ENCODE peak calls at places on chromosomes 16 and 17, in four cellular contexts. N is BJ; S is PC-3; M is CD8-positive, alpha-beta T cell. T is an unnamed sample. For H3K36me3, the result is how much of the 10 kb centered on the place peaks cover.

GRCh38 chr16:30335598-30336474 is 19.3 kb downstream of the CD2BP2 start:
- DNase-seq in N (no peak), S (peak), M (peak), T (peak)

GRCh38 chr17:61362396-61362795 is 37.2 kb upstream of the TBX2 start:
- DNase-seq in N (no peak), S (no peak), M (no peak), T (no peak)

GRCh38 chr17:58285422-58285810 is 4.7 kb upstream of the MPO start:
- DNase-seq in N (no peak), S (peak), M (no peak), T (no peak)

GRCh38 chr16:21233521-21234150 is at the start of gene ANKS4B:
- DNase-seq in N (no peak), S (no peak), M (no peak), T (no peak)

GRCh38 chr17:1829189-1829578 is 518 bp downstream of the SMYD4 start:
- DNase-seq in N (no peak), S (peak), M (no peak), T (no peak)

GRCh38 chr16:71893888-71894228 is 1.5 kb upstream of the IST1 start:
- DNase-seq in N (no peak), S (no peak), M (no peak), T (no peak)

GRCh38 chr17:41975099-41976083 is 8.8 kb downstream of the CNP start:
- DNase-seq in N (no peak), S (no peak), M (no peak), T (no peak)

GRCh38 chr17:67139784-67140665 is 95.7 kb downstream of the CACNG1 start:
- DNase-seq in N (no peak), S (peak), M (no peak), T (peak)

GRCh38 chr16:73268311-73268997 is 220.5 kb upstream of the ZFHX3 start:
- DNase-seq in N (no peak), S (no peak), M (no peak), T (no peak)

GRCh38 chr17:4903051-4903818 is at the start of gene CHRNE:
- DNase-seq in N (no peak), S (peak), M (peak), T (peak)

GRCh38 chr16:49488336-49488735 is 114.7 kb downstream of the C16orf78 start:
- DNase-seq in N (no peak), S (no peak), M (no peak), T (no peak)

GRCh38 chr17:10091051-10091450 is 107.4 kb downstream of the GAS7 start:
- DNase-seq in N (no peak), S (no peak), M (no peak), T (no peak)

GRCh38 chr17:57940217-57940616 is 15.0 kb downstream of the CUEDC1 start:
- DNase-seq in N (no peak), S (no peak), M (no peak), T (no peak)

GRCh38 chr16:48317614-48318013 is 67.6 kb downstream of the SIAH1 start:
- DNase-seq in N (no peak), S (peak), M (no peak), T (peak)

GRCh38 chr17:59357219-59357699 is 25.8 kb downstream of the YPEL2 start:
- DNase-seq in N (no peak), S (no peak), M (no peak), T (no peak)

GRCh38 chr17:45702666-45703266 is 81.4 kb upstream of the CRHR1 start:
- DNase-seq in N (no peak), S (peak), M (no peak), T (peak)

GRCh38 chr17:80151333-80151732 is 4.4 kb upstream of the EIF4A3 start:
- DNase-seq in N (peak), S (no peak), M (no peak), T (no peak)

GRCh38 chr17:77436058-77436442 is 295.3 kb downstream of the SEC14L1 start:
- DNase-seq in N (no peak), S (no peak), M (peak), T (no peak)

GRCh38 chr17:77435272-77436057 is 294.7 kb downstream of the SEC14L1 start:
- DNase-seq in N (no peak), S (no peak), M (peak), T (no peak)

GRCh38 chr17:77433385-77434135 is 292.8 kb downstream of the SEC14L1 start:
- DNase-seq in N (no peak), S (no peak), M (peak), T (no peak)

GRCh38 chr17:77432791-77433190 is 292.0 kb downstream of the SEC14L1 start:
- DNase-seq in N (no peak), S (no peak), M (no peak), T (no peak)

GRCh38 chr17:77434136-77435114 is 293.7 kb downstream of the SEC14L1 start:
- DNase-seq in N (no peak), S (no peak), M (peak), T (no peak)
- H3K4me3 ChIP-seq in N (no peak), S (no peak), M (peak), T (no peak)

GRCh38 chr17:82351713-82352488 is 7.1 kb upstream of the TEX19 start:
- DNase-seq in N (no peak), S (peak), M (peak), T (peak)

GRCh38 chr17:82349287-82349701 is 9.8 kb upstream of the TEX19 start:
- DNase-seq in N (peak), S (no peak), M (no peak), T (no peak)

GRCh38 chr17:82348866-82349265 is 10.2 kb upstream of the TEX19 start:
- DNase-seq in N (no peak), S (no peak), M (no peak), T (no peak)

GRCh38 chr17:82351254-82351712 is 7.8 kb upstream of the TEX19 start:
- DNase-seq in N (no peak), S (no peak), M (no peak), T (no peak)

GRCh38 chr17:82350182-82351030 is 8.6 kb upstream of the TEX19 start:
- DNase-seq in N (no peak), S (no peak), M (no peak), T (no peak)
- TF ChIP-seq CTCF in N (no peak), S (no peak), M (no peak), T (no peak)

GRCh38 chr16:19710191-19710908 is 7.7 kb downstream of the KNOP1 start:
- DNase-seq in N (no peak), S (no peak), M (no peak), T (no peak)

GRCh38 chr16:19710991-19711545 is 7.0 kb downstream of the KNOP1 start:
- DNase-seq in N (no peak), S (no peak), M (no peak), T (no peak)

GRCh38 chr16:19713697-19714096 is 4.3 kb downstream of the KNOP1 start:
- DNase-seq in N (no peak), S (no peak), M (no peak), T (no peak)

GRCh38 chr16:19712418-19713058 is 5.5 kb downstream of the KNOP1 start:
- DNase-seq in N (no peak), S (no peak), M (no peak), T (no peak)

DNA sequence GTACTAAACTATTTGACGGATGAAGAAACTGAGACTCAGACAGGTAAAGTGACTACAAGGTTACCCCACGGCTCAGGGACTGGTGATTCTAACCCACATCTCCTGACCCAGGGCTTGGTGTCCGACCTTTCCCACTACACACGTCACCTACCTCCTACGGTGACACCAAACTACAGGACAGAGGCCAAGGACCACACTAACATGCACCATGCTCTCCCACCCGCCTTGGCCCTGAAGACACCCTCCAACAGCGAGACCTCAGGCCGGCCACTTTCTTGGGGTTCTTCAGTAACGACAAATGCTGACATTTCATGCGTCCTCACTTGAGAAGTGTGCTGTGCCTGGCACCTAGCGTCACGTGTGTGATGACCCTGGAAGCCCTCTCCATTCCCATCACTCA is 6.4 kb downstream of the KNOP1 start:
- DNase-seq in N (no peak), S (no peak), M (no peak), T (no peak)
- H3K36me3 ChIP-seq in N (under half), S (under half), M (under half), T (under half)

DNA sequence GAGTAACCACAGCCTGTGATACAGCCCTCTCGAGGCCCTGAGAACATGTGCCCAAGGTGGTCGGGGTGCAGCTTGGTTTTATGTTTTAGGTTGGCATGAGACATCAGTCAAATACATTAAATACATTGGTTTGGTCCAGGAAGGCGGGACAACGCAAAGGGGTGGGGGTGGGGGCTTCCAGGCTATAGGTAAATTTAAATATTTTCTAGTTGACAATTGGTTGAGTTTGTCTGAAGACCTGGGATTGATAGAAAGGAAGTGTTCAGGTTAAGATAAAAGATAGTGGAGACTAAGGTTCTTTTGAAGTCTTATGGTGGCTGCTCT is 1.2 kb upstream of the ZKSCAN2 start:
- DNase-seq in N (no peak), S (no peak), M (no peak), T (no peak)
- H3K4me3 ChIP-seq in N (peak), S (peak), M (peak), T (peak)